ENCODE peak calls at places on chromosomes 1 and 21, in four cellular contexts. One of them, this sample, is unnamed.

GRCh38 chr21:33949516-33950424 is 34.2 kb upstream of the ATP5PO start:
- DNase-seq in non-pigmented ciliary epithelial cell: no peak
- DNase-seq in fibroblast of villous mesenchyme: no peak
- DNase-seq in GM13976: no peak
- DNase-seq in this sample: no peak

GRCh38 chr1:15120251-15120945 is 33.1 kb upstream of the TMEM51 start:
- DNase-seq in non-pigmented ciliary epithelial cell: no peak
- DNase-seq in GM13976: no peak
- DNase-seq in fibroblast of villous mesenchyme: no peak
- DNase-seq in this sample: no peak

GRCh38 chr1:153336650-153337049 is 12.0 kb downstream of the PGLYRP4 start:
- DNase-seq in GM13976: no peak
- DNase-seq in non-pigmented ciliary epithelial cell: no peak
- DNase-seq in fibroblast of villous mesenchyme: no peak
- DNase-seq in this sample: no peak

GRCh38 chr1:238811211-238811610 is 575.2 kb upstream of the CHRM3 start:
- DNase-seq in non-pigmented ciliary epithelial cell: peak; percentile 4
- DNase-seq in fibroblast of villous mesenchyme: no peak
- DNase-seq in GM13976: no peak
- DNase-seq in this sample: no peak

GRCh38 chr1:97832490-97832889 is 88.3 kb downstream of the DPYD start:
- DNase-seq in fibroblast of villous mesenchyme: no peak
- DNase-seq in GM13976: no peak
- DNase-seq in non-pigmented ciliary epithelial cell: no peak
- DNase-seq in this sample: no peak

GRCh38 chr21:42214081-42214750 is 4.7 kb upstream of the ABCG1 start:
- DNase-seq in GM13976: no peak
- DNase-seq in fibroblast of villous mesenchyme: no peak
- DNase-seq in non-pigmented ciliary epithelial cell: no peak
- DNase-seq in this sample: no peak

GRCh38 chr1:228158690-228159665 is 6.6 kb upstream of the IBA57 start:
- DNase-seq in non-pigmented ciliary epithelial cell: no peak
- DNase-seq in GM13976: no peak
- DNase-seq in fibroblast of villous mesenchyme: no peak
- DNase-seq in this sample: no peak

GRCh38 chr1:77831976-77832695 is 52.7 kb downstream of the MIGA1 start:
- DNase-seq in non-pigmented ciliary epithelial cell: peak; percentile 71
- DNase-seq in GM13976: no peak
- DNase-seq in fibroblast of villous mesenchyme: peak; percentile 81
- DNase-seq in this sample: peak; percentile 50

GRCh38 chr1:44531785-44532566 is 126.9 kb downstream of the RNF220 start:
- DNase-seq in fibroblast of villous mesenchyme: peak; percentile 43
- DNase-seq in GM13976: no peak
- DNase-seq in non-pigmented ciliary epithelial cell: peak; percentile 30
- DNase-seq in this sample: no peak

GRCh38 chr21:32207096-32207716 is 71.6 kb downstream of the MIS18A start:
- DNase-seq in fibroblast of villous mesenchyme: no peak
- DNase-seq in GM13976: no peak
- DNase-seq in non-pigmented ciliary epithelial cell: no peak
- DNase-seq in this sample: no peak

GRCh38 chr1:116494351-116494692 is 76.5 kb downstream of the CD58 start:
- DNase-seq in non-pigmented ciliary epithelial cell: no peak
- DNase-seq in fibroblast of villous mesenchyme: no peak
- DNase-seq in GM13976: no peak
- DNase-seq in this sample: no peak

GRCh38 chr1:156119503-156120209 is 5.1 kb downstream of the LMNA start:
- DNase-seq in fibroblast of villous mesenchyme: peak; percentile 82
- DNase-seq in GM13976: no peak
- DNase-seq in non-pigmented ciliary epithelial cell: no peak
- DNase-seq in this sample: no peak